ENCODE peak calls at places on chromosomes 16 and 17, in seven cellular contexts. N is mucosa of descending colon, E is transverse colon, Y is endothelial cell, F is heart left ventricle, B is upper lobe of left lung, H is activated B cell treated with CpG ODN at 0.5 μM for 24 hours. K is an unnamed sample.

GRCh38 chr17:38349097-38349904 is 2.3 kb upstream of the SOCS7 start:
- DNase-seq in Y (peak), B (peak), N (peak), F (peak), E (peak), H (peak), K (peak)

GRCh38 chr17:11986939-11987329 is 10.3 kb downstream of the ZNF18 start:
- DNase-seq in H (no peak), E (no peak), Y (no peak), B (no peak), F (no peak), N (no peak), K (no peak)

GRCh38 chr16:11793840-11794239 is 3.2 kb downstream of the ZC3H7A start:
- DNase-seq in E (no peak), Y (no peak), F (no peak), H (no peak), B (no peak), N (peak), K (no peak)

GRCh38 chr16:81511371-81511770 is 66.8 kb downstream of the CMIP start:
- DNase-seq in B (no peak), Y (no peak), N (no peak), E (no peak), H (no peak), F (no peak), K (no peak)

GRCh38 chr16:48206594-48207242 is 37.4 kb upstream of the LONP2 start:
- DNase-seq in F (no peak), B (no peak), H (no peak), N (no peak), Y (no peak), E (no peak), K (no peak)

GRCh38 chr17:66426397-66427033 is 124.1 kb downstream of the PRKCA start:
- DNase-seq in Y (no peak), B (no peak), F (no peak), N (no peak), H (no peak), E (peak), K (peak)

GRCh38 chr17:33387406-33387805 is 94.3 kb upstream of the ASIC2 start:
- DNase-seq in H (no peak), F (no peak), E (no peak), N (no peak), Y (no peak), B (no peak), K (no peak)

GRCh38 chr17:55895112-55895759 is 144.4 kb downstream of the PCTP start:
- DNase-seq in N (no peak), E (no peak), H (no peak), B (no peak), F (no peak), Y (no peak), K (no peak)

GRCh38 chr17:27980035-27980434 is 62.4 kb upstream of the NLK start:
- DNase-seq in H (no peak), F (no peak), B (no peak), Y (no peak), E (no peak), N (no peak), K (no peak)

GRCh38 chr16:704552-705380 is 835 bp downstream of the FBXL16 start:
- DNase-seq in F (no peak), E (no peak), Y (no peak), H (no peak), B (no peak), N (no peak), K (no peak)

GRCh38 chr17:65914784-65915342 is 277.1 kb downstream of the CEP112 start:
- DNase-seq in N (no peak), H (no peak), B (no peak), F (no peak), Y (no peak), E (no peak), K (no peak)

GRCh38 chr17:66580601-66581385 is 254.1 kb upstream of the CACNG5 start:
- DNase-seq in B (peak), H (no peak), F (peak), N (no peak), E (peak), Y (no peak), K (no peak)

GRCh38 chr16:75820672-75821071 is 94.4 kb upstream of the CPHXL start:
- DNase-seq in Y (no peak), E (no peak), N (no peak), F (no peak), H (no peak), B (no peak), K (no peak)

GRCh38 chr16:63422633-63423032 is 1386.4 kb upstream of the CDH8 start:
- DNase-seq in Y (no peak), B (no peak), H (no peak), F (no peak), N (no peak), E (no peak), K (no peak)

GRCh38 chr17:65290616-65291015 is 153.4 kb downstream of the RGS9 start:
- DNase-seq in E (peak), N (peak), H (no peak), F (no peak), Y (no peak), B (no peak), K (no peak)

GRCh38 chr16:77789085-77789611 is 784 bp downstream of the VAT1L start:
- DNase-seq in F (no peak), B (peak), Y (no peak), H (no peak), N (no peak), E (no peak), K (no peak)

GRCh38 chr17:79065105-79065670 is 9.4 kb upstream of the ENGASE start:
- DNase-seq in E (peak), H (no peak), N (peak), F (no peak), Y (peak), B (no peak), K (peak)

GRCh38 chr16:89366561-89367537 is 123.5 kb downstream of the ANKRD11 start:
- DNase-seq in N (no peak), F (no peak), B (no peak), H (no peak), E (no peak), Y (no peak), K (no peak)

GRCh38 chr17:59353936-59354755 is 22.7 kb downstream of the YPEL2 start:
- DNase-seq in N (no peak), Y (no peak), E (no peak), F (no peak), H (no peak), B (no peak), K (no peak)

GRCh38 chr17:19497616-19498015 is 36.0 kb upstream of the SLC47A1 start:
- DNase-seq in F (no peak), Y (no peak), E (no peak), B (no peak), H (no peak), N (no peak), K (no peak)

GRCh38 chr16:89201467-89202377 is 1.4 kb upstream of the SLC22A31 start:
- DNase-seq in B (peak), F (peak), H (peak), Y (peak), N (peak), E (peak), K (peak)

GRCh38 chr16:1691956-1692355 is 13.9 kb downstream of the JPT2 start:
- DNase-seq in B (no peak), Y (no peak), H (no peak), N (no peak), E (no peak), F (no peak), K (no peak)

GRCh38 chr17:68155692-68156091 is 92.2 kb upstream of the AMZ2 start:
- DNase-seq in H (no peak), F (no peak), E (no peak), B (no peak), Y (no peak), N (no peak), K (no peak)

GRCh38 chr16:26649646-26650045 is 417.1 kb upstream of the C16orf82 start:
- DNase-seq in Y (no peak), N (no peak), F (no peak), B (no peak), E (no peak), H (no peak), K (no peak)

GRCh38 chr16:4987580-4988374 is 29.6 kb downstream of the SEC14L5 start:
- DNase-seq in E (no peak), B (no peak), Y (no peak), H (no peak), F (no peak), N (no peak), K (no peak)

GRCh38 chr16:57645691-57646387 is 17.4 kb downstream of the ADGRG1 start:
- DNase-seq in N (no peak), B (no peak), Y (peak), H (no peak), F (peak), E (no peak), K (no peak)

GRCh38 chr16:55527885-55528284 is 19.0 kb downstream of the LPCAT2 start:
- DNase-seq in E (no peak), B (no peak), Y (no peak), N (no peak), F (no peak), H (no peak), K (no peak)

GRCh38 chr17:39702901-39703893 is 3.3 kb downstream of the ERBB2 start:
- DNase-seq in Y (no peak), B (peak), N (peak), H (no peak), E (no peak), F (peak), K (no peak)

GRCh38 chr17:41354538-41354937 is 3.9 kb upstream of the KRT33A start:
- DNase-seq in N (no peak), B (no peak), F (no peak), Y (no peak), H (no peak), E (no peak), K (no peak)

GRCh38 chr17:55056530-55056929 is 88.0 kb downstream of the STXBP4 start:
- DNase-seq in E (no peak), B (peak), H (no peak), N (peak), Y (no peak), F (no peak), K (no peak)

GRCh38 chr16:69834817-69835477 is 72.8 kb downstream of the WWP2 start:
- DNase-seq in E (no peak), B (no peak), H (no peak), Y (no peak), N (peak), F (no peak), K (no peak)

GRCh38 chr16:2180962-2181923 is 15.2 kb downstream of the CASKIN1 start:
- DNase-seq in F (no peak), B (no peak), H (no peak), N (no peak), E (no peak), Y (no peak), K (no peak)

GRCh38 chr16:11410382-11411058 is 65.3 kb downstream of the RMI2 start:
- DNase-seq in N (no peak), F (peak), E (no peak), H (no peak), B (peak), Y (no peak), K (no peak)

GRCh38 chr17:55644346-55644745 is 78.3 kb downstream of the TMEM100 start:
- DNase-seq in H (no peak), N (no peak), B (no peak), F (no peak), E (no peak), Y (no peak), K (no peak)

GRCh38 chr16:67542464-67542863 is 13.8 kb downstream of the RIPOR1 start:
- DNase-seq in E (peak), B (peak), H (peak), N (no peak), Y (no peak), F (no peak), K (peak)

GRCh38 chr16:52435573-52435972 is 111.4 kb downstream of the TOX3 start:
- DNase-seq in F (no peak), H (no peak), N (no peak), Y (no peak), E (no peak), B (no peak), K (no peak)

GRCh38 chr16:9949396-9949795 is 232.8 kb downstream of the GRIN2A start:
- DNase-seq in H (no peak), F (no peak), E (no peak), Y (no peak), B (no peak), N (no peak), K (no peak)

GRCh38 chr16:56311208-56312027 is 113.9 kb downstream of the AMFR start:
- DNase-seq in E (no peak), Y (no peak), B (no peak), F (no peak), H (no peak), N (no peak), K (no peak)

GRCh38 chr16:84324439-84325262 is 30.0 kb downstream of the WFDC1 start:
- DNase-seq in Y (no peak), F (no peak), H (no peak), B (no peak), N (no peak), E (no peak), K (no peak)

GRCh38 chr16:3718019-3718391 is 681 bp upstream of the TRAP1 start:
- DNase-seq in Y (no peak), H (no peak), N (no peak), F (no peak), B (no peak), E (no peak), K (no peak)

GRCh38 chr16:3715430-3715829 is 1.9 kb downstream of the TRAP1 start:
- DNase-seq in B (no peak), H (no peak), E (no peak), Y (no peak), F (no peak), N (no peak), K (no peak)

GRCh38 chr16:3716831-3717234 is 491 bp downstream of the TRAP1 start:
- DNase-seq in B (peak), N (no peak), H (no peak), Y (peak), E (peak), F (no peak), K (no peak)

GRCh38 chr16:3718628-3719027 is 1.3 kb upstream of the TRAP1 start:
- DNase-seq in F (no peak), Y (no peak), B (no peak), H (no peak), N (no peak), E (no peak), K (no peak)

DNA sequence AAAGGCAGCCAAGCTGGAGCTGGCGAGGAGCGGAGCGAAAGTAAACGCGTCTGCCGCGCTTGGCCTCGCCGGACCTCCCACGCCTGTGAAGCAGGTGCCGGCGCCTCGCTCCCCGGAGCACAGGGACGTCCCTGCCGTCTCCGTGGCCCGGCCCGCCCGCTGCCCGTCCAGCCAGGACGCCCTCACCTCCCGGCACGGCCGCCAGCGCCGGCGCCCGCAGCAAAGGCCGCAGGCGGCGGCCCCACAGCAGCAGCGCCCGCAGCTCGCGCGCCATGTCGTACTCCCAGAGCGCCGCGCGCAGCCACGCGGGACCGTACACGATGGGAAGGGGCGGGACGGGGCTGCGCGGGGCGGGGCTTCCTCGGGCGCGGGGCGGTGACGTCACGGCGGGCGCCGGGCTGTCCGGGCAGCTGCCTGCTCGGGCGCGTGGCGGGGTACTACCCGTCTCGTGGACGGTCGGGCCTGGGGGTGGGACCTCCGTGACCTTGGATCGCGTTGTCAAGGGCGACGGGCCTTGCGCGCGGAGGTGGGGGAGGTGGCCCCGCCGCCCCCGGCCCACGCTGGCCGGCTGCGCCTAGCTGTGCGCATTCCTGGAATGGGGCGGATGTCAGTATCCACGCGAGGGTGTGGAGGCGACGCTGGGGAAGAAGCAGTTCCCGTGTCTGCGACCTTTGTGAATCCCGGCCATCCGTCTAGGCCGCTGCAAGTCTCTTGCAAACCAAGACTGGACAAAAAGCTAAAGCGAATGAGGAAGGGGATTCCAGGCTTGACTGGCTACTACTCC is at the start of gene TRAP1:
- DNase-seq in Y (peak), N (peak), F (peak), H (peak), B (peak), E (peak), K (peak)
- TF ChIP-seq CTCF in Y (no peak), N (no peak), F (no peak), H (no peak), B (no peak), E (no peak), K (no peak)

DNA sequence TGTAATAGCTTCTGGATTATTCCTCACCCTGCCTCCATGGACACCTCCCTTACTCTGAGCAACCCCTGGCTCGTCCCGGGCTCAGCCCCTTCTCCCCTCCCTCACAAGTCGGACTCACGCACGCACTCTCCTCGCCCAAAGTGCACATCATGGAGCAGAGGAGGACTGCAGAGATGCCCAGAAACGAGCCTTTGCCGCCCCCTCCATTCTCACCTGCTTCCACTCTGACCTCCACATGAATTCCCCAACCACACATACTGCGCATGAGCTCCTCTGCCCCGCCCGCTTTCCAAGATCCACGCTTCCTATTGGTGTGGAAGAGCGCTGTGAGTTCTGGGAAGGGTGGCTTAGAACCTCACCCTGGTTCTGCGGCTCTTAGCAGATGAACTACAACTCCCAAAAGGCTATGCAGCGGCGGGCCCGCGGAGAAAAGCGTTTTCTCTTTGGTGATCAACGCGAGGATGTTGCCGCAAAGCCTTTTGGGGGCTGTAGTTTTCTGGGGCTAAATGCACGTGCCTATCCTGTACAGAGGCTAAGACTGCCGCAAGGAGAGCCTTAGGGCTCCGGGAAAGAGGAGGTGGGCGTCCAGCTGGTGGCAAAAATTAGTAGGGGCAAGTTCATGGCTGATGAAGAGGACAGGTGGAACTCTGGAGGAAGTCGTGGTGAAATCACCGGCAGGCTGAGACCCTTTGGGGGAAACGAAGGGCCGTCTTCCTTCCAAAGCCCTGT is at the start of gene PHB1:
- DNase-seq in F (peak), B (peak), N (peak), Y (peak), H (peak), E (peak), K (peak)
- TF ChIP-seq CTCF in F (no peak), B (no peak), N (no peak), Y (no peak), H (no peak), E (no peak), K (no peak)

GRCh38 chr17:13735444-13735843 is 133.7 kb upstream of the HS3ST3A1 start:
- DNase-seq in B (no peak), E (no peak), H (no peak), N (no peak), F (no peak), Y (no peak), K (no peak)
- TF ChIP-seq CTCF in B (no peak), E (no peak), H (no peak), N (no peak), F (no peak), Y (no peak), K (no peak)

GRCh38 chr17:73196500-73196899 is 3.6 kb downstream of the COG1 start:
- DNase-seq in B (peak), F (no peak), Y (peak), E (peak), H (no peak), N (peak), K (no peak)
- TF ChIP-seq CTCF in B (no peak), F (no peak), Y (peak), E (peak), H (no peak), N (peak), K (no peak)

GRCh38 chr16:87380875-87381274 is 2.7 kb downstream of the FBXO31 start:
- DNase-seq in E (no peak), F (no peak), H (no peak), B (no peak), Y (no peak), N (no peak), K (no peak)
- TF ChIP-seq CTCF in E (no peak), F (no peak), H (no peak), B (no peak), Y (no peak), N (no peak), K (no peak)